ENCODE peak calls at places on chromosome 4, in four cellular contexts. O is endothelial cell, Z is Calu3, S is psoas muscle. Y is an unnamed sample.

GRCh38 chr4:60368986-60369385 is 831.1 kb upstream of the ADGRL3 start:
- DNase-seq in S (no peak), O (no peak), Z (no peak), Y (no peak)

GRCh38 chr4:89161841-89162240 is 50.5 kb downstream of the TIGD2 start:
- DNase-seq in Z (no peak), S (no peak), O (no peak), Y (no peak)

GRCh38 chr4:167428172-167428571 is 193.9 kb upstream of the SPOCK3 start:
- DNase-seq in S (no peak), Z (no peak), O (no peak), Y (no peak)

GRCh38 chr4:16293205-16293860 is 67.1 kb upstream of the TAPT1 start:
- DNase-seq in Z (no peak), O (no peak), S (no peak), Y (no peak)

GRCh38 chr4:85084371-85085170 is 118.1 kb upstream of the WDFY3 start:
- DNase-seq in S (no peak), Z (peak), O (peak), Y (peak)

GRCh38 chr4:39883645-39884044 is 94.1 kb downstream of the PDS5A start:
- DNase-seq in Z (no peak), O (no peak), S (no peak), Y (no peak)

GRCh38 chr4:38782452-38783108 is at the start of gene TLR10:
- DNase-seq in Z (peak), O (peak), S (no peak), Y (peak)

GRCh38 chr4:185583813-185584212 is 48.5 kb upstream of the PDLIM3 start:
- DNase-seq in Z (no peak), O (no peak), S (no peak), Y (no peak)

GRCh38 chr4:14265651-14266050 is 638.1 kb upstream of the BOD1L1 start:
- DNase-seq in S (no peak), Z (no peak), O (no peak), Y (no peak)

GRCh38 chr4:8381814-8382581 is 58.5 kb downstream of the ACOX3 start:
- DNase-seq in O (no peak), S (peak), Z (no peak), Y (no peak)

GRCh38 chr4:126603851-126604250 is 1028.9 kb upstream of the INTU start:
- DNase-seq in O (no peak), S (no peak), Z (no peak), Y (no peak)

GRCh38 chr4:24588216-24588954 is 4.0 kb upstream of the DHX15 start:
- DNase-seq in O (no peak), S (no peak), Z (no peak), Y (no peak)

GRCh38 chr4:1347410-1347864 is 429 bp downstream of the UVSSA start:
- DNase-seq in S (peak), O (peak), Z (peak), Y (peak)